ENCODE peak calls at places on chromosomes 5 and 9, in ten cellular contexts. L is stimulated activated CD8-positive, alpha-beta memory T cell treated with anti-CD3 and anti-CD28 coated beads, Interleukin-2, amount 100 ng/mL, for 1 hour; Z is NCI-H524 treated with DMSO at 0.1 percent for 48 hours; J is activated naive CD4-positive, alpha-beta T cell; N is kidney tubule cell; X is EH; W is brain microvascular endothelial cell; K is activated CD4-positive, alpha-beta T cell treated with anti-CD3 and anti-CD28 coated beads, Interleukin-2, amount 10 ng/mL, durations not matched to agents 7 days and 5 days; C is nucleus accumbens; G is WTC11. V is an unnamed sample.
A peak's percentile ranks its signal among the peaks of the same experiment; 100 is the strongest.

GRCh38 chr5:151006704-151007334 is 13.6 kb upstream of the GPX3 start:
- DNase-seq in L (no peak), Z (no peak), J (no peak), N (no peak), X (no peak), W (no peak), K (no peak), C (no peak), G (no peak), V (no peak)

GRCh38 chr5:38340961-38341500 is 82.7 kb downstream of the EGFLAM start:
- DNase-seq in L (no peak), Z (no peak), J (no peak), N (peak; percentile 78), X (no peak), W (no peak), K (no peak), C (no peak), G (no peak), V (no peak)

GRCh38 chr5:84438456-84438855 is 53.8 kb upstream of the EDIL3 start:
- DNase-seq in L (no peak), Z (no peak), J (no peak), N (no peak), X (no peak), W (peak; percentile 30), K (no peak), C (no peak), G (no peak), V (no peak)

GRCh38 chr5:165360366-165361142 is 1855.1 kb downstream of the MAT2B start:
- DNase-seq in L (no peak), Z (peak; percentile 98), J (no peak), N (no peak), X (no peak), W (no peak), K (no peak), C (no peak), G (no peak), V (no peak)

GRCh38 chr5:154273028-154273617 is 82.6 kb downstream of the GALNT10 start:
- DNase-seq in L (no peak), Z (no peak), J (no peak), N (peak; percentile 58), X (peak; percentile 61), W (no peak), K (peak; percentile 40), C (no peak), G (no peak), V (peak; percentile 13)

GRCh38 chr5:142322747-142323479 is 1.9 kb downstream of the SPRY4 start:
- DNase-seq in L (no peak), Z (no peak), J (no peak), N (no peak), X (peak; percentile 80), W (no peak), K (no peak), C (no peak), G (no peak), V (peak; percentile 26)

GRCh38 chr9:112754578-112754977 is 4.0 kb downstream of the SNX30 start:
- DNase-seq in L (no peak), Z (no peak), J (no peak), N (peak; percentile 35), X (peak; percentile 91), W (no peak), K (peak; percentile 65), C (no peak), G (no peak), V (peak; percentile 77)

GRCh38 chr9:13603916-13604315 is 324.4 kb upstream of the MPDZ start:
- DNase-seq in L (no peak), Z (no peak), J (no peak), N (peak; percentile 2), X (no peak), W (no peak), K (no peak), C (no peak), G (no peak), V (no peak)

GRCh38 chr9:92151691-92152393 is 36.6 kb upstream of the SPTLC1 start:
- DNase-seq in L (no peak), Z (no peak), J (no peak), N (peak; percentile 45), X (peak; percentile 89), W (peak; percentile 87), K (no peak), C (no peak), G (no peak), V (peak; percentile 59)

GRCh38 chr5:141330299-141331080 is at the start of gene PCDHGA1:
- DNase-seq in L (no peak), Z (no peak), J (no peak), N (peak; percentile 59), X (peak; percentile 71), W (peak; percentile 66), K (peak; percentile 37), C (no peak), G (peak; percentile 56), V (no peak)

GRCh38 chr5:169974121-169974770 is 6.0 kb downstream of the INSYN2B start:
- DNase-seq in L (no peak), Z (no peak), J (no peak), N (no peak), X (no peak), W (no peak), K (no peak), C (no peak), G (no peak), V (no peak)

GRCh38 chr9:73441890-73442818 is 290.5 kb downstream of the ANXA1 start:
- DNase-seq in L (no peak), Z (no peak), J (no peak), N (peak; percentile 53), X (peak; percentile 11), W (peak; percentile 0), K (no peak), C (no peak), G (no peak), V (peak; percentile 15)

GRCh38 chr5:61732376-61732775 is 400.3 kb downstream of the ZSWIM6 start:
- DNase-seq in L (no peak), Z (no peak), J (no peak), N (no peak), X (no peak), W (no peak), K (no peak), C (no peak), G (no peak), V (no peak)

GRCh38 chr5:149510136-149510535 is 41.1 kb downstream of the CSNK1A1 start:
- DNase-seq in L (no peak), Z (no peak), J (no peak), N (no peak), X (no peak), W (no peak), K (no peak), C (no peak), G (no peak), V (no peak)

GRCh38 chr5:150073086-150073625 is 13.2 kb downstream of the CSF1R start:
- DNase-seq in L (no peak), Z (no peak), J (no peak), N (no peak), X (no peak), W (no peak), K (no peak), C (no peak), G (no peak), V (no peak)

GRCh38 chr5:97297063-97297715 is 114.1 kb upstream of the RIOK2 start:
- DNase-seq in L (no peak), Z (peak; percentile 6), J (no peak), N (peak; percentile 28), X (peak; percentile 69), W (peak; percentile 52), K (no peak), C (no peak), G (peak; percentile 69), V (peak; percentile 64)

GRCh38 chr9:83425240-83425639 is 113.0 kb downstream of the FRMD3 start:
- DNase-seq in L (no peak), Z (no peak), J (no peak), N (peak; percentile 87), X (no peak), W (no peak), K (no peak), C (no peak), G (no peak), V (no peak)

GRCh38 chr5:58327289-58327688 is 132.6 kb downstream of the PLK2 start:
- DNase-seq in L (no peak), Z (no peak), J (no peak), N (no peak), X (no peak), W (no peak), K (no peak), C (no peak), G (no peak), V (no peak)